ENCODE peak calls at places on chromosomes 5 and 9, in ten cellular contexts. One of them, this sample, is unnamed.
A peak's percentile ranks its signal among the peaks of the same experiment; 100 is the strongest.

GRCh38 chr9:100099722-100100042 is 639 bp downstream of the INVS start:
- DNase-seq in neural progenitor cell: peak; percentile 60
- DNase-seq in left ventricle myocardium inferior: no peak
- DNase-seq in CD4-positive, alpha-beta T cell: no peak
- DNase-seq in endodermal cell: no peak
- DNase-seq in brain microvascular endothelial cell: no peak
- DNase-seq in suprapubic skin: no peak
- DNase-seq in tibial artery: no peak
- DNase-seq in fibroblast of lung: no peak
- DNase-seq in A549: no peak
- DNase-seq in this sample: peak; percentile 58

GRCh38 chr5:150338546-150338945 is 19.0 kb upstream of the TCOF1 start:
- DNase-seq in neural progenitor cell: no peak
- DNase-seq in left ventricle myocardium inferior: no peak
- DNase-seq in CD4-positive, alpha-beta T cell: no peak
- DNase-seq in endodermal cell: no peak
- DNase-seq in brain microvascular endothelial cell: no peak
- DNase-seq in suprapubic skin: no peak
- DNase-seq in tibial artery: no peak
- DNase-seq in fibroblast of lung: no peak
- DNase-seq in A549: no peak
- DNase-seq in this sample: no peak

GRCh38 chr9:104091708-104092107 is 2.4 kb upstream of the SMC2 start:
- DNase-seq in neural progenitor cell: peak; percentile 1
- DNase-seq in left ventricle myocardium inferior: no peak
- DNase-seq in CD4-positive, alpha-beta T cell: no peak
- DNase-seq in endodermal cell: no peak
- DNase-seq in brain microvascular endothelial cell: peak; percentile 67
- DNase-seq in suprapubic skin: no peak
- DNase-seq in tibial artery: peak; percentile 72
- DNase-seq in fibroblast of lung: peak; percentile 35
- DNase-seq in A549: peak; percentile 25
- DNase-seq in this sample: no peak

GRCh38 chr5:11319851-11320580 is 559.0 kb upstream of the DAP start:
- DNase-seq in neural progenitor cell: no peak
- DNase-seq in left ventricle myocardium inferior: no peak
- DNase-seq in CD4-positive, alpha-beta T cell: no peak
- DNase-seq in endodermal cell: no peak
- DNase-seq in brain microvascular endothelial cell: no peak
- DNase-seq in suprapubic skin: no peak
- DNase-seq in tibial artery: no peak
- DNase-seq in fibroblast of lung: peak; percentile 66
- DNase-seq in A549: no peak
- DNase-seq in this sample: no peak

GRCh38 chr5:130978475-130978874 is 186.6 kb downstream of the HINT1 start:
- DNase-seq in neural progenitor cell: no peak
- DNase-seq in left ventricle myocardium inferior: no peak
- DNase-seq in CD4-positive, alpha-beta T cell: no peak
- DNase-seq in endodermal cell: no peak
- DNase-seq in brain microvascular endothelial cell: no peak
- DNase-seq in suprapubic skin: no peak
- DNase-seq in tibial artery: no peak
- DNase-seq in fibroblast of lung: peak; percentile 39
- DNase-seq in A549: no peak
- DNase-seq in this sample: no peak

GRCh38 chr5:170254056-170254455 is 21.3 kb downstream of the C5orf58 start:
- DNase-seq in neural progenitor cell: no peak
- DNase-seq in left ventricle myocardium inferior: no peak
- DNase-seq in CD4-positive, alpha-beta T cell: peak; percentile 65
- DNase-seq in endodermal cell: peak; percentile 68
- DNase-seq in brain microvascular endothelial cell: no peak
- DNase-seq in suprapubic skin: no peak
- DNase-seq in tibial artery: no peak
- DNase-seq in fibroblast of lung: peak; percentile 1
- DNase-seq in A549: no peak
- DNase-seq in this sample: no peak

GRCh38 chr9:122056484-122056883 is 36.6 kb downstream of the TTLL11 start:
- DNase-seq in neural progenitor cell: peak; percentile 72
- DNase-seq in left ventricle myocardium inferior: no peak
- DNase-seq in CD4-positive, alpha-beta T cell: no peak
- DNase-seq in endodermal cell: peak; percentile 87
- DNase-seq in brain microvascular endothelial cell: no peak
- DNase-seq in suprapubic skin: no peak
- DNase-seq in tibial artery: no peak
- DNase-seq in fibroblast of lung: peak; percentile 41
- DNase-seq in A549: no peak
- DNase-seq in this sample: no peak

GRCh38 chr5:98301567-98301966 is 471.9 kb upstream of the RGMB start:
- DNase-seq in neural progenitor cell: no peak
- DNase-seq in left ventricle myocardium inferior: no peak
- DNase-seq in CD4-positive, alpha-beta T cell: no peak
- DNase-seq in endodermal cell: no peak
- DNase-seq in brain microvascular endothelial cell: no peak
- DNase-seq in suprapubic skin: no peak
- DNase-seq in tibial artery: no peak
- DNase-seq in fibroblast of lung: peak; percentile 35
- DNase-seq in A549: no peak
- DNase-seq in this sample: no peak

GRCh38 chr9:117189121-117189520 is 225.7 kb downstream of the ASTN2 start:
- DNase-seq in neural progenitor cell: no peak
- DNase-seq in left ventricle myocardium inferior: no peak
- DNase-seq in CD4-positive, alpha-beta T cell: no peak
- DNase-seq in endodermal cell: no peak
- DNase-seq in brain microvascular endothelial cell: no peak
- DNase-seq in suprapubic skin: no peak
- DNase-seq in tibial artery: no peak
- DNase-seq in fibroblast of lung: peak; percentile 21
- DNase-seq in A549: no peak
- DNase-seq in this sample: no peak

GRCh38 chr5:175821790-175822211 is 49.6 kb upstream of the CPLX2 start:
- DNase-seq in neural progenitor cell: no peak
- DNase-seq in left ventricle myocardium inferior: no peak
- DNase-seq in CD4-positive, alpha-beta T cell: no peak
- DNase-seq in endodermal cell: no peak
- DNase-seq in brain microvascular endothelial cell: no peak
- DNase-seq in suprapubic skin: no peak
- DNase-seq in tibial artery: no peak
- DNase-seq in fibroblast of lung: peak; percentile 23
- DNase-seq in A549: peak; percentile 55
- DNase-seq in this sample: no peak

GRCh38 chr9:16970321-16970720 is 99.9 kb upstream of the BNC2 start:
- DNase-seq in neural progenitor cell: no peak
- DNase-seq in left ventricle myocardium inferior: no peak
- DNase-seq in CD4-positive, alpha-beta T cell: no peak
- DNase-seq in endodermal cell: no peak
- DNase-seq in brain microvascular endothelial cell: no peak
- DNase-seq in suprapubic skin: no peak
- DNase-seq in tibial artery: no peak
- DNase-seq in fibroblast of lung: no peak
- DNase-seq in A549: no peak
- DNase-seq in this sample: no peak

GRCh38 chr5:180212363-180213255 is 3.6 kb upstream of the RASGEF1C start:
- DNase-seq in neural progenitor cell: no peak
- DNase-seq in left ventricle myocardium inferior: no peak
- DNase-seq in CD4-positive, alpha-beta T cell: no peak
- DNase-seq in endodermal cell: peak; percentile 36
- DNase-seq in brain microvascular endothelial cell: no peak
- DNase-seq in suprapubic skin: peak; percentile 72
- DNase-seq in tibial artery: peak; percentile 60
- DNase-seq in fibroblast of lung: no peak
- DNase-seq in A549: no peak
- DNase-seq in this sample: no peak

GRCh38 chr5:126509339-126509738 is 85.7 kb downstream of the ALDH7A1 start:
- DNase-seq in neural progenitor cell: no peak
- DNase-seq in left ventricle myocardium inferior: no peak
- DNase-seq in CD4-positive, alpha-beta T cell: no peak
- DNase-seq in endodermal cell: peak; percentile 5
- DNase-seq in brain microvascular endothelial cell: no peak
- DNase-seq in suprapubic skin: no peak
- DNase-seq in tibial artery: no peak
- DNase-seq in fibroblast of lung: no peak
- DNase-seq in A549: no peak
- DNase-seq in this sample: no peak

GRCh38 chr9:106883030-106883429 is 20.1 kb downstream of the ZNF462 start:
- DNase-seq in neural progenitor cell: no peak
- DNase-seq in left ventricle myocardium inferior: no peak
- DNase-seq in CD4-positive, alpha-beta T cell: no peak
- DNase-seq in endodermal cell: no peak
- DNase-seq in brain microvascular endothelial cell: no peak
- DNase-seq in suprapubic skin: no peak
- DNase-seq in tibial artery: no peak
- DNase-seq in fibroblast of lung: no peak
- DNase-seq in A549: no peak
- DNase-seq in this sample: no peak
- H3K27ac ChIP-seq in neural progenitor cell: no peak overlapping the region
- H3K27ac ChIP-seq in left ventricle myocardium inferior: no peak overlapping the region
- H3K27ac ChIP-seq in CD4-positive, alpha-beta T cell: no peak overlapping the region
- H3K27ac ChIP-seq in endodermal cell: no peak overlapping the region
- H3K27ac ChIP-seq in brain microvascular endothelial cell: no peak overlapping the region
- H3K27ac ChIP-seq in suprapubic skin: no peak overlapping the region
- H3K27ac ChIP-seq in tibial artery: no peak overlapping the region
- H3K27ac ChIP-seq in fibroblast of lung: no peak overlapping the region
- H3K27ac ChIP-seq in A549: no peak overlapping the region
- H3K27ac ChIP-seq in this sample: peak overlapping the region; percentile 42

GRCh38 chr9:91978739-91979414 is 28.8 kb upstream of the ROR2 start:
- DNase-seq in neural progenitor cell: peak; percentile 71
- DNase-seq in left ventricle myocardium inferior: no peak
- DNase-seq in CD4-positive, alpha-beta T cell: no peak
- DNase-seq in endodermal cell: peak; percentile 88
- DNase-seq in brain microvascular endothelial cell: peak; percentile 88
- DNase-seq in suprapubic skin: no peak
- DNase-seq in tibial artery: no peak
- DNase-seq in fibroblast of lung: peak; percentile 92
- DNase-seq in A549: peak; percentile 57
- DNase-seq in this sample: no peak
- TF ChIP-seq CTCF in neural progenitor cell: peak; percentile 72
- TF ChIP-seq CTCF in left ventricle myocardium inferior: peak; percentile 49
- TF ChIP-seq CTCF in CD4-positive, alpha-beta T cell: no peak
- TF ChIP-seq CTCF in endodermal cell: peak; percentile 84
- TF ChIP-seq CTCF in brain microvascular endothelial cell: peak; percentile 64
- TF ChIP-seq CTCF in suprapubic skin: no peak
- TF ChIP-seq CTCF in tibial artery: no peak
- TF ChIP-seq CTCF in fibroblast of lung: peak; percentile 45
- TF ChIP-seq CTCF in A549: peak; percentile 36
- TF ChIP-seq CTCF in this sample: peak; percentile 27

DNA sequence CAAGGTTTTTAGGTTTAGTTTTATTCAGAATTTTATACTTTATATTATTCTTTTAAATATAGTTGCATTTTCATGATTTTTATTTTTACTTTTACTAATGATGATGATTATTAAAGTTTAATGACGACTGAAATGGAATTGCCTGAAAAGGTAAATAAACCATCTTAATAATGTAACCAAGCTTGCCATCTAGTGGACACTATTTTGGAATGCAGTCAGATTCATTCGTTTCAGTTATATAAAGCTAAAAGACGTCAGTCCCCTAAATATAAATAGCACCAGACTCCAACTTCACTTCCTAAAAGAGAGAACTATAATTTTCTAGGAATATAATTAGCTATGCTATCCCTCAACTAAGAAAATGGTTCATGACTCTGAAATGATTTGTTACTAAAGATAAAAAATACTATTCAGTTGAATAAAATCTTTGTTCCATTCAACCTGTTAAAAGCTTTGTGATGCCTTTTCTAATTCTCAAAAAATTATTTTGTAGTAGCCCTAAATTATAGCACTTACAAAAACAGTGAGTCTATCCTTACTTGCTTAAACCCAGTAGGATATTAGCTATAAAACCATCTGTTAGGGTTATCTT is 19.9 kb downstream of the ABITRAM start:
- DNase-seq in neural progenitor cell: peak; percentile 42
- DNase-seq in left ventricle myocardium inferior: no peak
- DNase-seq in CD4-positive, alpha-beta T cell: no peak
- DNase-seq in endodermal cell: no peak
- DNase-seq in brain microvascular endothelial cell: peak; percentile 14
- DNase-seq in suprapubic skin: no peak
- DNase-seq in tibial artery: no peak
- DNase-seq in fibroblast of lung: peak; percentile 61
- DNase-seq in A549: peak; percentile 57
- DNase-seq in this sample: no peak
- H3K27ac ChIP-seq in neural progenitor cell: no peak overlapping the region
- H3K27ac ChIP-seq in left ventricle myocardium inferior: peak overlapping the region; percentile 68
- H3K27ac ChIP-seq in CD4-positive, alpha-beta T cell: no peak overlapping the region
- H3K27ac ChIP-seq in endodermal cell: no peak overlapping the region
- H3K27ac ChIP-seq in brain microvascular endothelial cell: no peak overlapping the region
- H3K27ac ChIP-seq in suprapubic skin: no peak overlapping the region
- H3K27ac ChIP-seq in tibial artery: peak overlapping the region; percentile 60
- H3K27ac ChIP-seq in fibroblast of lung: peak overlapping the region; percentile 45
- H3K27ac ChIP-seq in A549: no peak overlapping the region
- H3K27ac ChIP-seq in this sample: no peak overlapping the region

DNA sequence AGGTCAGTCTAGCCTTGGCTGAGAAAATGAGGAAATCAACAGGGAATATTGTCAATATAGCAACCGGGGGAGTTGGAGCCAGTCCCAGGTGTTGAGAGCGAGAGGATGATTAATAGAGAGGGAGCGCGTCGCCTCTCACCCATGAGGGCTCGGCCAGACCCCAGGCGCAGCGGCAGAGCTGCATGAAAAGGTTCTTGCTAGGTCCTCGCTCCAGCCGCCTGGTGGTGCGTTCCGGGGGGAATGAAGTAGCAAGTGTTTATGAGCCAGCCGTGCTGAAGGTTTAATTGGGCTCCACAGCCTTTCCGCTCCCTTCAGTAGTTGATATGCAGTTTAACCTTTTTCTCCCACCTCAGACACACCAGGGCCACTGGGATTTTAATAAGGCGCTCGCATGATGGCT is 167.3 kb upstream of the IRX1 start:
- DNase-seq in neural progenitor cell: peak; percentile 29
- DNase-seq in left ventricle myocardium inferior: no peak
- DNase-seq in CD4-positive, alpha-beta T cell: no peak
- DNase-seq in endodermal cell: peak; percentile 75
- DNase-seq in brain microvascular endothelial cell: no peak
- DNase-seq in suprapubic skin: no peak
- DNase-seq in tibial artery: no peak
- DNase-seq in fibroblast of lung: no peak
- DNase-seq in A549: no peak
- DNase-seq in this sample: no peak
- TF ChIP-seq CTCF in neural progenitor cell: peak; percentile 8
- TF ChIP-seq CTCF in left ventricle myocardium inferior: no peak
- TF ChIP-seq CTCF in CD4-positive, alpha-beta T cell: no peak
- TF ChIP-seq CTCF in endodermal cell: peak; percentile 63
- TF ChIP-seq CTCF in brain microvascular endothelial cell: no peak
- TF ChIP-seq CTCF in suprapubic skin: no peak
- TF ChIP-seq CTCF in tibial artery: no peak
- TF ChIP-seq CTCF in fibroblast of lung: no peak
- TF ChIP-seq CTCF in A549: no peak
- TF ChIP-seq CTCF in this sample: no peak

GRCh38 chr9:19050637-19051591 is 1.7 kb downstream of the RRAGA start:
- DNase-seq in neural progenitor cell: no peak
- DNase-seq in left ventricle myocardium inferior: no peak
- DNase-seq in CD4-positive, alpha-beta T cell: no peak
- DNase-seq in endodermal cell: no peak
- DNase-seq in brain microvascular endothelial cell: no peak
- DNase-seq in suprapubic skin: no peak
- DNase-seq in tibial artery: no peak
- DNase-seq in fibroblast of lung: no peak
- DNase-seq in A549: no peak
- DNase-seq in this sample: no peak
- H3K27ac ChIP-seq in neural progenitor cell: no peak overlapping the region
- H3K27ac ChIP-seq in left ventricle myocardium inferior: peak overlapping the region; percentile 96
- H3K27ac ChIP-seq in CD4-positive, alpha-beta T cell: no peak overlapping the region
- H3K27ac ChIP-seq in endodermal cell: no peak overlapping the region
- H3K27ac ChIP-seq in brain microvascular endothelial cell: no peak overlapping the region
- H3K27ac ChIP-seq in suprapubic skin: no peak overlapping the region
- H3K27ac ChIP-seq in tibial artery: peak overlapping the region; percentile 97
- H3K27ac ChIP-seq in fibroblast of lung: peak overlapping the region; percentile 97
- H3K27ac ChIP-seq in A549: peak overlapping the region; percentile 92
- H3K27ac ChIP-seq in this sample: peak overlapping the region; percentile 92